ENCODE peak calls at places on chromosomes 16 and 17, in five cellular contexts. X is GM23248, G is endodermal cell, Q is OCI-LY7, V is cardiac muscle cell. J is an unnamed sample.

GRCh38 chr16:74521691-74522090 is 85.2 kb downstream of the GLG1 start:
- DNase-seq in V (no peak), X (peak), Q (no peak), G (peak), J (no peak)

GRCh38 chr16:27190316-27190871 is 12.9 kb upstream of the KDM8 start:
- DNase-seq in X (no peak), Q (no peak), V (no peak), G (no peak), J (no peak)

GRCh38 chr16:71360378-71360777 is 1.9 kb downstream of the CALB2 start:
- DNase-seq in V (no peak), G (no peak), X (peak), Q (no peak), J (no peak)

GRCh38 chr16:73565263-73565662 is 517.3 kb upstream of the ZFHX3 start:
- DNase-seq in Q (no peak), V (peak), G (no peak), X (peak), J (no peak)

GRCh38 chr16:22670551-22670970 is 143.4 kb upstream of the HS3ST2 start:
- DNase-seq in G (peak), V (peak), Q (peak), X (no peak), J (no peak)

GRCh38 chr16:47143329-47143676 is 442 bp downstream of the NETO2 start:
- DNase-seq in X (peak), V (peak), Q (peak), G (peak), J (peak)

GRCh38 chr17:49063652-49064051 is 66.5 kb downstream of the IGF2BP1 start:
- DNase-seq in X (peak), V (no peak), Q (no peak), G (no peak), J (no peak)

GRCh38 chr17:16910341-16910740 is 61.6 kb downstream of the TNFRSF13B start:
- DNase-seq in Q (no peak), X (no peak), G (peak), V (no peak), J (no peak)

GRCh38 chr16:53849585-53849984 is 145.6 kb downstream of the FTO start:
- DNase-seq in G (no peak), Q (peak), V (no peak), X (no peak), J (no peak)

GRCh38 chr16:6149031-6149430 is 1051.4 kb upstream of the EEF2KMT start:
- DNase-seq in Q (no peak), X (no peak), G (no peak), V (no peak), J (no peak)

GRCh38 chr16:65214196-65214595 is 92.3 kb upstream of the CDH11 start:
- DNase-seq in G (no peak), Q (no peak), X (peak), V (no peak), J (no peak)

GRCh38 chr17:41655611-41656111 is 31.3 kb upstream of the KRT17 start:
- DNase-seq in Q (no peak), G (peak), V (peak), X (no peak), J (no peak)

GRCh38 chr16:8505327-8505991 is 84.9 kb downstream of the TMEM114 start:
- DNase-seq in X (no peak), Q (no peak), G (peak), V (no peak), J (no peak)

GRCh38 chr16:89853306-89853993 is 19.9 kb upstream of the TCF25 start:
- DNase-seq in V (no peak), G (no peak), Q (no peak), X (no peak), J (no peak)

GRCh38 chr16:58127634-58128033 is 1.5 kb downstream of the CFAP20 start:
- DNase-seq in V (no peak), X (peak), G (no peak), Q (peak), J (no peak)

GRCh38 chr17:14089179-14089578 is 19.9 kb downstream of the COX10 start:
- DNase-seq in G (no peak), Q (no peak), X (peak), V (no peak), J (no peak)

GRCh38 chr16:66660422-66661209 is 35.9 kb downstream of the CMTM4 start:
- DNase-seq in V (peak), X (peak), Q (no peak), G (peak), J (peak)

GRCh38 chr16:5918553-5919127 is 821.0 kb upstream of the EEF2KMT start:
- DNase-seq in X (no peak), G (peak), Q (no peak), V (no peak), J (no peak)

GRCh38 chr17:17781591-17782424 is 55.0 kb downstream of the SREBF1 start:
- DNase-seq in G (peak), V (peak), Q (no peak), X (peak), J (peak)

GRCh38 chr17:73798111-73798748 is 154.0 kb upstream of the SDK2 start:
- DNase-seq in G (no peak), X (peak), Q (no peak), V (no peak), J (no peak)

GRCh38 chr16:86096850-86097249 is 197.9 kb downstream of the IRF8 start:
- DNase-seq in X (no peak), V (no peak), Q (no peak), G (no peak), J (no peak)

GRCh38 chr16:24568392-24568791 is 29.0 kb downstream of the RBBP6 start:
- DNase-seq in Q (no peak), G (no peak), X (peak), V (no peak), J (no peak)

GRCh38 chr16:610513-611381 is 20.0 kb upstream of the WFIKKN1 start:
- DNase-seq in X (peak), V (peak), G (peak), Q (peak), J (no peak)